ENCODE peak calls at places on chromosomes 12 and 14, in ten cellular contexts. One of them, this sample, is unnamed.

GRCh38 chr12:104462931-104463339 is 6.2 kb downstream of the CHST11 start:
- DNase-seq in iris pigment epithelial cell: peak; percentile 38
- DNase-seq in ACHN: no peak
- DNase-seq in endothelial cell of umbilical vein: peak; percentile 50
- DNase-seq in SW480: no peak
- DNase-seq in ecto neural progenitor cell: no peak
- DNase-seq in D341Med: no peak
- DNase-seq in COLO829: no peak
- DNase-seq in activated CD8-positive, alpha-beta memory T cell treated with anti-CD3 and anti-CD28 coated beads, Interleukin-2, amount 50 U/mL, for 48 hours: no peak
- DNase-seq in stimulated activated CD4-positive, alpha-beta T cell treated with anti-CD3 and anti-CD28 coated beads, Interleukin-2, amount 100 ng/mL, for 24 hours: no peak
- DNase-seq in this sample: no peak

GRCh38 chr14:54652188-54652889 is 85.4 kb downstream of the SAMD4A start:
- DNase-seq in iris pigment epithelial cell: peak; percentile 100
- DNase-seq in ACHN: peak; percentile 98
- DNase-seq in endothelial cell of umbilical vein: peak; percentile 96
- DNase-seq in SW480: peak; percentile 88
- DNase-seq in ecto neural progenitor cell: no peak
- DNase-seq in D341Med: no peak
- DNase-seq in COLO829: peak; percentile 98
- DNase-seq in activated CD8-positive, alpha-beta memory T cell treated with anti-CD3 and anti-CD28 coated beads, Interleukin-2, amount 50 U/mL, for 48 hours: no peak
- DNase-seq in stimulated activated CD4-positive, alpha-beta T cell treated with anti-CD3 and anti-CD28 coated beads, Interleukin-2, amount 100 ng/mL, for 24 hours: no peak
- DNase-seq in this sample: peak; percentile 73

GRCh38 chr12:120663741-120664140 is 23.2 kb upstream of the MLEC start:
- DNase-seq in iris pigment epithelial cell: no peak
- DNase-seq in ACHN: no peak
- DNase-seq in endothelial cell of umbilical vein: no peak
- DNase-seq in SW480: no peak
- DNase-seq in ecto neural progenitor cell: no peak
- DNase-seq in D341Med: no peak
- DNase-seq in COLO829: no peak
- DNase-seq in activated CD8-positive, alpha-beta memory T cell treated with anti-CD3 and anti-CD28 coated beads, Interleukin-2, amount 50 U/mL, for 48 hours: no peak
- DNase-seq in stimulated activated CD4-positive, alpha-beta T cell treated with anti-CD3 and anti-CD28 coated beads, Interleukin-2, amount 100 ng/mL, for 24 hours: no peak
- DNase-seq in this sample: no peak

GRCh38 chr12:12784911-12785814 is at the start of gene APOLD1:
- DNase-seq in iris pigment epithelial cell: peak; percentile 15
- DNase-seq in ACHN: no peak
- DNase-seq in endothelial cell of umbilical vein: peak; percentile 81
- DNase-seq in SW480: no peak
- DNase-seq in ecto neural progenitor cell: peak; percentile 64
- DNase-seq in D341Med: no peak
- DNase-seq in COLO829: peak; percentile 68
- DNase-seq in activated CD8-positive, alpha-beta memory T cell treated with anti-CD3 and anti-CD28 coated beads, Interleukin-2, amount 50 U/mL, for 48 hours: no peak
- DNase-seq in stimulated activated CD4-positive, alpha-beta T cell treated with anti-CD3 and anti-CD28 coated beads, Interleukin-2, amount 100 ng/mL, for 24 hours: no peak
- DNase-seq in this sample: peak; percentile 71

GRCh38 chr12:62844915-62845314 is 90.0 kb downstream of the PPM1H start:
- DNase-seq in iris pigment epithelial cell: no peak
- DNase-seq in ACHN: no peak
- DNase-seq in endothelial cell of umbilical vein: no peak
- DNase-seq in SW480: no peak
- DNase-seq in ecto neural progenitor cell: no peak
- DNase-seq in D341Med: no peak
- DNase-seq in COLO829: no peak
- DNase-seq in activated CD8-positive, alpha-beta memory T cell treated with anti-CD3 and anti-CD28 coated beads, Interleukin-2, amount 50 U/mL, for 48 hours: no peak
- DNase-seq in stimulated activated CD4-positive, alpha-beta T cell treated with anti-CD3 and anti-CD28 coated beads, Interleukin-2, amount 100 ng/mL, for 24 hours: no peak
- DNase-seq in this sample: no peak

GRCh38 chr12:3730111-3730510 is 22.8 kb downstream of the CRACR2A start:
- DNase-seq in iris pigment epithelial cell: no peak
- DNase-seq in ACHN: no peak
- DNase-seq in endothelial cell of umbilical vein: no peak
- DNase-seq in SW480: no peak
- DNase-seq in ecto neural progenitor cell: no peak
- DNase-seq in D341Med: no peak
- DNase-seq in COLO829: no peak
- DNase-seq in activated CD8-positive, alpha-beta memory T cell treated with anti-CD3 and anti-CD28 coated beads, Interleukin-2, amount 50 U/mL, for 48 hours: no peak
- DNase-seq in stimulated activated CD4-positive, alpha-beta T cell treated with anti-CD3 and anti-CD28 coated beads, Interleukin-2, amount 100 ng/mL, for 24 hours: no peak
- DNase-seq in this sample: no peak

GRCh38 chr12:1083888-1084262 is 92.9 kb downstream of the ERC1 start:
- DNase-seq in iris pigment epithelial cell: peak; percentile 76
- DNase-seq in ACHN: peak; percentile 31
- DNase-seq in endothelial cell of umbilical vein: no peak
- DNase-seq in SW480: peak; percentile 69
- DNase-seq in ecto neural progenitor cell: no peak
- DNase-seq in D341Med: no peak
- DNase-seq in COLO829: peak; percentile 8
- DNase-seq in activated CD8-positive, alpha-beta memory T cell treated with anti-CD3 and anti-CD28 coated beads, Interleukin-2, amount 50 U/mL, for 48 hours: no peak
- DNase-seq in stimulated activated CD4-positive, alpha-beta T cell treated with anti-CD3 and anti-CD28 coated beads, Interleukin-2, amount 100 ng/mL, for 24 hours: no peak
- DNase-seq in this sample: no peak

GRCh38 chr14:54206477-54206876 is 190.3 kb upstream of the CDKN3 start:
- DNase-seq in iris pigment epithelial cell: no peak
- DNase-seq in ACHN: no peak
- DNase-seq in endothelial cell of umbilical vein: peak; percentile 26
- DNase-seq in SW480: no peak
- DNase-seq in ecto neural progenitor cell: no peak
- DNase-seq in D341Med: no peak
- DNase-seq in COLO829: no peak
- DNase-seq in activated CD8-positive, alpha-beta memory T cell treated with anti-CD3 and anti-CD28 coated beads, Interleukin-2, amount 50 U/mL, for 48 hours: no peak
- DNase-seq in stimulated activated CD4-positive, alpha-beta T cell treated with anti-CD3 and anti-CD28 coated beads, Interleukin-2, amount 100 ng/mL, for 24 hours: no peak
- DNase-seq in this sample: no peak

GRCh38 chr12:13530966-13531365 is 334.4 kb downstream of the EMP1 start:
- DNase-seq in iris pigment epithelial cell: no peak
- DNase-seq in ACHN: no peak
- DNase-seq in endothelial cell of umbilical vein: no peak
- DNase-seq in SW480: no peak
- DNase-seq in ecto neural progenitor cell: no peak
- DNase-seq in D341Med: no peak
- DNase-seq in COLO829: no peak
- DNase-seq in activated CD8-positive, alpha-beta memory T cell treated with anti-CD3 and anti-CD28 coated beads, Interleukin-2, amount 50 U/mL, for 48 hours: no peak
- DNase-seq in stimulated activated CD4-positive, alpha-beta T cell treated with anti-CD3 and anti-CD28 coated beads, Interleukin-2, amount 100 ng/mL, for 24 hours: no peak
- DNase-seq in this sample: no peak

GRCh38 chr12:108611884-108612415 is 14.1 kb upstream of the TMEM119 start:
- DNase-seq in iris pigment epithelial cell: peak; percentile 69
- DNase-seq in ACHN: peak; percentile 82
- DNase-seq in endothelial cell of umbilical vein: peak; percentile 58
- DNase-seq in SW480: peak; percentile 69
- DNase-seq in ecto neural progenitor cell: peak; percentile 75
- DNase-seq in D341Med: peak; percentile 59
- DNase-seq in COLO829: peak; percentile 57
- DNase-seq in activated CD8-positive, alpha-beta memory T cell treated with anti-CD3 and anti-CD28 coated beads, Interleukin-2, amount 50 U/mL, for 48 hours: peak; percentile 78
- DNase-seq in stimulated activated CD4-positive, alpha-beta T cell treated with anti-CD3 and anti-CD28 coated beads, Interleukin-2, amount 100 ng/mL, for 24 hours: peak; percentile 64
- DNase-seq in this sample: no peak

GRCh38 chr12:4434299-4434698 is 11.3 kb downstream of the FGF6 start:
- DNase-seq in iris pigment epithelial cell: no peak
- DNase-seq in ACHN: no peak
- DNase-seq in endothelial cell of umbilical vein: no peak
- DNase-seq in SW480: no peak
- DNase-seq in ecto neural progenitor cell: peak; percentile 38
- DNase-seq in D341Med: no peak
- DNase-seq in COLO829: no peak
- DNase-seq in activated CD8-positive, alpha-beta memory T cell treated with anti-CD3 and anti-CD28 coated beads, Interleukin-2, amount 50 U/mL, for 48 hours: peak; percentile 30
- DNase-seq in stimulated activated CD4-positive, alpha-beta T cell treated with anti-CD3 and anti-CD28 coated beads, Interleukin-2, amount 100 ng/mL, for 24 hours: no peak
- DNase-seq in this sample: no peak

GRCh38 chr12:66984962-66985361 is 284.2 kb upstream of the CAND1 start:
- DNase-seq in iris pigment epithelial cell: peak; percentile 18
- DNase-seq in ACHN: no peak
- DNase-seq in endothelial cell of umbilical vein: no peak
- DNase-seq in SW480: no peak
- DNase-seq in ecto neural progenitor cell: no peak
- DNase-seq in D341Med: no peak
- DNase-seq in COLO829: no peak
- DNase-seq in activated CD8-positive, alpha-beta memory T cell treated with anti-CD3 and anti-CD28 coated beads, Interleukin-2, amount 50 U/mL, for 48 hours: no peak
- DNase-seq in stimulated activated CD4-positive, alpha-beta T cell treated with anti-CD3 and anti-CD28 coated beads, Interleukin-2, amount 100 ng/mL, for 24 hours: no peak
- DNase-seq in this sample: no peak

GRCh38 chr12:2631613-2632350 is 163.0 kb upstream of the FKBP4 start:
- DNase-seq in iris pigment epithelial cell: no peak
- DNase-seq in ACHN: no peak
- DNase-seq in endothelial cell of umbilical vein: no peak
- DNase-seq in SW480: no peak
- DNase-seq in ecto neural progenitor cell: no peak
- DNase-seq in D341Med: no peak
- DNase-seq in COLO829: peak; percentile 51
- DNase-seq in activated CD8-positive, alpha-beta memory T cell treated with anti-CD3 and anti-CD28 coated beads, Interleukin-2, amount 50 U/mL, for 48 hours: no peak
- DNase-seq in stimulated activated CD4-positive, alpha-beta T cell treated with anti-CD3 and anti-CD28 coated beads, Interleukin-2, amount 100 ng/mL, for 24 hours: no peak
- DNase-seq in this sample: no peak

GRCh38 chr14:88791629-88792571 is 853 bp downstream of the EML5 start:
- DNase-seq in iris pigment epithelial cell: no peak
- DNase-seq in ACHN: no peak
- DNase-seq in endothelial cell of umbilical vein: no peak
- DNase-seq in SW480: peak; percentile 60
- DNase-seq in ecto neural progenitor cell: peak; percentile 53
- DNase-seq in D341Med: peak; percentile 44
- DNase-seq in COLO829: no peak
- DNase-seq in activated CD8-positive, alpha-beta memory T cell treated with anti-CD3 and anti-CD28 coated beads, Interleukin-2, amount 50 U/mL, for 48 hours: peak; percentile 70
- DNase-seq in stimulated activated CD4-positive, alpha-beta T cell treated with anti-CD3 and anti-CD28 coated beads, Interleukin-2, amount 100 ng/mL, for 24 hours: peak; percentile 40
- DNase-seq in this sample: no peak

GRCh38 chr14:88025350-88025749 is 20.4 kb downstream of the GPR65 start:
- DNase-seq in iris pigment epithelial cell: no peak
- DNase-seq in ACHN: no peak
- DNase-seq in endothelial cell of umbilical vein: no peak
- DNase-seq in SW480: no peak
- DNase-seq in ecto neural progenitor cell: no peak
- DNase-seq in D341Med: no peak
- DNase-seq in COLO829: no peak
- DNase-seq in activated CD8-positive, alpha-beta memory T cell treated with anti-CD3 and anti-CD28 coated beads, Interleukin-2, amount 50 U/mL, for 48 hours: no peak
- DNase-seq in stimulated activated CD4-positive, alpha-beta T cell treated with anti-CD3 and anti-CD28 coated beads, Interleukin-2, amount 100 ng/mL, for 24 hours: no peak
- DNase-seq in this sample: no peak

GRCh38 chr14:76337619-76338545 is 38.1 kb upstream of the ESRRB start:
- DNase-seq in iris pigment epithelial cell: no peak
- DNase-seq in ACHN: no peak
- DNase-seq in endothelial cell of umbilical vein: no peak
- DNase-seq in SW480: no peak
- DNase-seq in ecto neural progenitor cell: no peak
- DNase-seq in D341Med: no peak
- DNase-seq in COLO829: no peak
- DNase-seq in activated CD8-positive, alpha-beta memory T cell treated with anti-CD3 and anti-CD28 coated beads, Interleukin-2, amount 50 U/mL, for 48 hours: no peak
- DNase-seq in stimulated activated CD4-positive, alpha-beta T cell treated with anti-CD3 and anti-CD28 coated beads, Interleukin-2, amount 100 ng/mL, for 24 hours: no peak
- DNase-seq in this sample: no peak

GRCh38 chr12:76544601-76545261 is 14.8 kb downstream of the OSBPL8 start:
- DNase-seq in iris pigment epithelial cell: no peak
- DNase-seq in ACHN: no peak
- DNase-seq in endothelial cell of umbilical vein: no peak
- DNase-seq in SW480: no peak
- DNase-seq in ecto neural progenitor cell: no peak
- DNase-seq in D341Med: no peak
- DNase-seq in COLO829: no peak
- DNase-seq in activated CD8-positive, alpha-beta memory T cell treated with anti-CD3 and anti-CD28 coated beads, Interleukin-2, amount 50 U/mL, for 48 hours: no peak
- DNase-seq in stimulated activated CD4-positive, alpha-beta T cell treated with anti-CD3 and anti-CD28 coated beads, Interleukin-2, amount 100 ng/mL, for 24 hours: no peak
- DNase-seq in this sample: no peak

GRCh38 chr14:42140001-42140400 is 533.3 kb downstream of the LRFN5 start:
- DNase-seq in iris pigment epithelial cell: no peak
- DNase-seq in ACHN: no peak
- DNase-seq in endothelial cell of umbilical vein: no peak
- DNase-seq in SW480: no peak
- DNase-seq in ecto neural progenitor cell: no peak
- DNase-seq in D341Med: no peak
- DNase-seq in COLO829: no peak
- DNase-seq in activated CD8-positive, alpha-beta memory T cell treated with anti-CD3 and anti-CD28 coated beads, Interleukin-2, amount 50 U/mL, for 48 hours: no peak
- DNase-seq in stimulated activated CD4-positive, alpha-beta T cell treated with anti-CD3 and anti-CD28 coated beads, Interleukin-2, amount 100 ng/mL, for 24 hours: no peak
- DNase-seq in this sample: no peak

GRCh38 chr12:64221656-64222010 is 463 bp downstream of the KICS2 start:
- DNase-seq in iris pigment epithelial cell: peak; percentile 62
- DNase-seq in ACHN: peak; percentile 96
- DNase-seq in endothelial cell of umbilical vein: peak; percentile 83
- DNase-seq in SW480: peak; percentile 82
- DNase-seq in ecto neural progenitor cell: peak; percentile 93
- DNase-seq in D341Med: peak; percentile 88
- DNase-seq in COLO829: peak; percentile 74
- DNase-seq in activated CD8-positive, alpha-beta memory T cell treated with anti-CD3 and anti-CD28 coated beads, Interleukin-2, amount 50 U/mL, for 48 hours: peak; percentile 75
- DNase-seq in stimulated activated CD4-positive, alpha-beta T cell treated with anti-CD3 and anti-CD28 coated beads, Interleukin-2, amount 100 ng/mL, for 24 hours: peak; percentile 73
- DNase-seq in this sample: peak; percentile 93

GRCh38 chr12:62783881-62784280 is 151.1 kb downstream of the PPM1H start:
- DNase-seq in iris pigment epithelial cell: no peak
- DNase-seq in ACHN: no peak
- DNase-seq in endothelial cell of umbilical vein: no peak
- DNase-seq in SW480: no peak
- DNase-seq in ecto neural progenitor cell: no peak
- DNase-seq in D341Med: no peak
- DNase-seq in COLO829: no peak
- DNase-seq in activated CD8-positive, alpha-beta memory T cell treated with anti-CD3 and anti-CD28 coated beads, Interleukin-2, amount 50 U/mL, for 48 hours: no peak
- DNase-seq in stimulated activated CD4-positive, alpha-beta T cell treated with anti-CD3 and anti-CD28 coated beads, Interleukin-2, amount 100 ng/mL, for 24 hours: no peak
- DNase-seq in this sample: no peak

This sample was measured in ascending aorta.